ENCODE peak calls at places on chromosomes 5 and 9, in six cellular contexts. Q is fibroblast of pulmonary artery, O is kidney epithelial cell, J is tibial nerve, G is colonic mucosa, F is gastrocnemius medialis. B is an unnamed sample.

GRCh38 chr5:128904815-128905214 is 60.5 kb upstream of the SLC27A6 start:
- DNase-seq in Q (peak), O (no peak), F (no peak), J (no peak), G (no peak), B (no peak)

GRCh38 chr9:127455299-127455992 is 4.1 kb downstream of the LRSAM1 start:
- DNase-seq in F (peak), O (no peak), Q (no peak), J (no peak), G (peak), B (no peak)

GRCh38 chr5:107485184-107485583 is 185.6 kb downstream of the EFNA5 start:
- DNase-seq in G (no peak), J (no peak), F (no peak), Q (no peak), O (no peak), B (no peak)

GRCh38 chr5:103336967-103337366 is 78.4 kb downstream of the MACIR start:
- DNase-seq in F (no peak), O (no peak), Q (no peak), G (no peak), J (no peak), B (no peak)

GRCh38 chr9:26159575-26160392 is 481.5 kb upstream of the TUSC1 start:
- DNase-seq in O (no peak), G (no peak), Q (no peak), F (no peak), J (no peak), B (no peak)

GRCh38 chr9:33379666-33380389 is 22.5 kb downstream of the AQP7 start:
- DNase-seq in G (no peak), F (no peak), O (no peak), Q (no peak), J (no peak), B (no peak)

GRCh38 chr5:137410234-137411010 is 88.7 kb downstream of the SPOCK1 start:
- DNase-seq in J (no peak), O (no peak), G (no peak), Q (no peak), F (no peak), B (no peak)

GRCh38 chr5:81575924-81576323 is 175.0 kb downstream of the SSBP2 start:
- DNase-seq in O (no peak), Q (no peak), F (no peak), G (no peak), J (no peak), B (no peak)

GRCh38 chr5:36723921-36724320 is 117.5 kb downstream of the SLC1A3 start:
- DNase-seq in O (no peak), G (no peak), F (no peak), J (no peak), Q (no peak), B (no peak)

GRCh38 chr5:148687427-148687826 is 33.1 kb upstream of the HTR4 start:
- DNase-seq in Q (peak), F (no peak), G (peak), O (no peak), J (no peak), B (no peak)

GRCh38 chr5:2801602-2802525 is 50.4 kb upstream of the IRX2 start:
- DNase-seq in G (no peak), Q (no peak), F (no peak), O (no peak), J (no peak), B (no peak)

GRCh38 chr5:126875303-126875785 is 98.4 kb downstream of the LMNB1 start:
- DNase-seq in J (no peak), O (no peak), F (no peak), Q (peak), G (no peak), B (no peak)

GRCh38 chr5:147673276-147673675 is 109.3 kb downstream of the JAKMIP2 start:
- DNase-seq in J (no peak), F (no peak), Q (no peak), O (no peak), G (no peak), B (no peak)

GRCh38 chr5:168313596-168314204 is 22.3 kb downstream of the WWC1 start:
- DNase-seq in F (no peak), G (no peak), J (no peak), O (no peak), Q (no peak), B (no peak)

GRCh38 chr9:98192503-98193335 is at the start of gene CORO2A:
- DNase-seq in G (peak), O (no peak), F (no peak), Q (peak), J (peak), B (peak)
- TF ChIP-seq CTCF in G (no peak), O (peak), F (no peak), Q (peak), J (peak), B (peak)

DNA sequence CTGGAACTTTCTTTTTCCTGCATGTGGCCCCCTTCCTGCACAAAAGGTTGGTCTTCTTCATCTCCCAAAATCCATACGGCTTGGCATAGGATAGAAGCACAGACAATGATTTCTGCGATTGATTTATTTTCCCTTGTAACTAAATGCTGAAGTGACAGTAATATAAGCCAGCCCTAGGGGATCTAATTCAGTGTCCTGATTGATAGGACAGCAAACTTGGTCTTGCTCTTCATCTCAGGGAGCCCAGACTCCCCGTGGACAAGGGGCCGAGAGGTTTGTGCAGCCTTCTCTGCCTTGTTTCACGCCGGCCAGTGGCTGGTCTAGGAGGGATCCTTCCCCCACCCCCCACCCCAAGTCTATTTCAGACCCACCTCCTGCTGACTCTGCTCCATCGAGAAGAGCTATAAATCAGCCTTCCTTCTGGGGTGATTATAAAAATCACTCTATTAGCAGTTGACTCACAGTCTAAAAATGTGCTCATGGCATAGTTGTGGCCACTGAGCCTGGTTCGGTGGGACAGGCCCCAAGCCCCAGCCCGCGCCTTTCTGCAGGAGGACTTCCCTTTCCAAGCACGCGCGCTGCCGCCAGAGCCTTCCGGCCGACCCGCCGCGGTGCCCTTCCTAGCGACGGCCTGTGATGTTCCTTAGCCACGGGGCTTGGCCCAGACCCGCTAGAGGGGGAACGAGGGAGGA is 89.8 kb upstream of the COL5A1 start:
- DNase-seq in J (no peak), Q (peak), F (no peak), G (no peak), O (peak), B (no peak)
- TF ChIP-seq CTCF in J (no peak), Q (no peak), F (no peak), G (no peak), O (no peak), B (no peak)

GRCh38 chr5:123116063-123116462 is 27.0 kb downstream of the PRDM6 start:
- DNase-seq in J (no peak), G (no peak), Q (no peak), O (no peak), F (no peak), B (no peak)
- TF ChIP-seq CTCF in J (no peak), G (no peak), Q (no peak), O (no peak), F (no peak), B (no peak)

DNA sequence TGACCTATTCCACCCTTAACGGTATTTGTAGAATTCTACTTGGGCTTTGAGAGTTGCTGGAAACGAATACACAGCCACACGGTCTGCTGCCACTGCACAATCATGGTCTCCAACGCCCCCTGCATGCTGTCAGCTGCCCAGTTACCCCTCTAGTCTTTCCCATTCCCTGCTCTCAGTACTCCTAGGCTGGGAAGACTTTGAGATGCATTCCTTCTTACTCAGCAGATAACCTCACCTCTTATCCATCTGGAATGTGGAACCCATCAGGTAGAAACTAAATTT is 92.8 kb downstream of the ANKH start:
- DNase-seq in F (no peak), J (no peak), G (no peak), O (no peak), Q (no peak), B (no peak)
- TF ChIP-seq CTCF in F (no peak), J (no peak), G (no peak), O (no peak), Q (no peak), B (no peak)

DNA sequence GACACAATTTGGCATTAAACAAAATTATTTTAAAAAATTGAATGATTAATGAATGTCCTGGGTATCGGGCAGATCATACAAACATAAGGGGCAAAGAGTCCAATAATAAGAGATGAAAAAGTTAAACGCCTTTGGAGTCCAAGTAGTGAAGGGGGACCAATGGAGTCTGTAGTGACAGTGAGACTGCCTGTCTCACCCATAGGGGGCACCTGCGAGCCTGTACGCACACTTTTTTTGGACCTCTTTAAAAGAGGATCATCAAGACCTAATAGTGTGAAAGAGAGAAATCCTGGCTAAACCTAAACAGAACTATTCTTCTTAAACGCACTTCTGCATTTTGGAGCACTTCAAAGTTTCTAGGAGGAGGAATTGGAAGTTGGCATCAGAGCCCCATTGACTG is 636.0 kb upstream of the KLF4 start:
- DNase-seq in Q (no peak), J (no peak), G (no peak), O (no peak), F (no peak), B (no peak)
- TF ChIP-seq CTCF in Q (peak), J (no peak), G (peak), O (peak), F (no peak), B (peak)

DNA sequence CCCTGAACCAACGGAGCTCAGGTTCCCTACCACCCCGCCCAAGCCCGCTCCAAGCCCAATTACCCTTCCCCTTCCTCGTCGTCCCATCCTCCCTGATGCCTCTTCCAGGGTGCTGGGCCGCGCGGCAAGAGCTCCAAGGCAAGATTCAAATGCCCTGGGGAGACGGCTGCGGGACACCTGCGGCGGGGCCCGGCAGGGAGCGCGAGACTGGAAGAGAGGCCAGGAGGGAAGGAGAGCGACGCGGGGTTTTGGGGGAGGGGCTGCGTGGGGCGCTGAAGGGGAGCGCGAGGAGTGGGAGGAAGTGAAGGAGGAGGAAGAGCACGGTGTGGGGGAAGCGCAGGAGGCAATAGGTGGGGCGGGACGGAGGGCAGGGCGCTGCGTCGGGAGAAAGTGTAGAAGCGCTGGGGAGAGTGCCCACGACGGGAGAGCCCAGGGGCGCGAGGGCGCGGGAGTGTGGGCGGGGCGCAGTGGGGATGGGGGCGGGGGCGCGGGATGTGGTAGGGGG is 975 bp upstream of the NXNL2 start:
- DNase-seq in J (no peak), G (peak), F (no peak), Q (no peak), O (no peak), B (no peak)
- TF ChIP-seq CTCF in J (no peak), G (no peak), F (no peak), Q (no peak), O (no peak), B (no peak)

GRCh38 chr5:28415791-28416443 is 1377.5 kb upstream of the CDH9 start:
- DNase-seq in Q (no peak), O (no peak), J (no peak), G (no peak), F (no peak), B (no peak)
- TF ChIP-seq CTCF in Q (no peak), O (no peak), J (no peak), G (no peak), F (no peak), B (no peak)

GRCh38 chr5:10031817-10032216 is 217.9 kb downstream of the ATPSCKMT start:
- DNase-seq in F (no peak), O (no peak), J (no peak), Q (no peak), G (no peak), B (no peak)
- TF ChIP-seq CTCF in F (no peak), O (no peak), J (no peak), Q (no peak), G (no peak), B (no peak)